ENCODE peak calls at places on chromosomes 13 and 19, in four cellular contexts. R is T-helper 2 cell, K is IMR-90, E is posterior cingulate gyrus. T is an unnamed sample.
A peak's percentile ranks its signal among the peaks of the same experiment; 100 is the strongest.

GRCh38 chr13:107025991-107026390 is 458.1 kb upstream of the ARGLU1 start:
- DNase-seq in R (no peak), K (peak; percentile 71), E (no peak), T (no peak)

GRCh38 chr19:6273701-6274601 is 5.8 kb downstream of the MLLT1 start:
- DNase-seq in R (no peak), K (peak; percentile 88), E (peak; percentile 90), T (peak; percentile 26)

GRCh38 chr19:9986787-9987281 is 23.5 kb downstream of the COL5A3 start:
- DNase-seq in R (no peak), K (peak; percentile 29), E (peak; percentile 79), T (no peak)

GRCh38 chr13:27607125-27607524 is 13.2 kb downstream of the LNX2 start:
- DNase-seq in R (no peak), K (peak; percentile 90), E (no peak), T (no peak)

GRCh38 chr13:50015263-50015662 is at the start of gene KCNRG:
- DNase-seq in R (no peak), K (peak; percentile 39), E (no peak), T (no peak)

GRCh38 chr13:34258646-34259386 is 440.9 kb downstream of the RFC3 start:
- DNase-seq in R (no peak), K (no peak), E (no peak), T (no peak)

GRCh38 chr19:51094696-51095279 is 12.1 kb upstream of the KLK14 start:
- DNase-seq in R (no peak), K (no peak), E (no peak), T (peak; percentile 7)

GRCh38 chr13:102651892-102652291 is 43.0 kb downstream of the METTL21C start:
- DNase-seq in R (no peak), K (peak; percentile 52), E (no peak), T (no peak)

GRCh38 chr19:16920816-16921529 is 32.2 kb downstream of the F2RL3 start:
- DNase-seq in R (no peak), K (peak; percentile 88), E (peak; percentile 53), T (no peak)

GRCh38 chr19:47187023-47187655 is 43.9 kb downstream of the BBC3 start:
- DNase-seq in R (no peak), K (no peak), E (no peak), T (no peak)

T was measured in substantia nigra.